ENCODE peak calls at places on chromosomes 7 and 10, in four cellular contexts. G is transverse colon, B is upper lobe of left lung, M is prostate gland. R is an unnamed sample. For H3K4me1, the result is how much of the 10 kb centered on the place peaks cover.

GRCh38 chr10:71629131-71629530 is 90.4 kb downstream of the C10orf105 start:
- DNase-seq in B (no peak), G (no peak), M (no peak), R (no peak)

GRCh38 chr7:51357821-51358220 is 41.2 kb upstream of the COBL start:
- DNase-seq in M (no peak), G (no peak), B (no peak), R (no peak)

GRCh38 chr7:11343818-11344413 is 370.2 kb downstream of the PHF14 start:
- DNase-seq in M (peak), B (no peak), G (no peak), R (no peak)

GRCh38 chr7:47262881-47263280 is 319.0 kb downstream of the TNS3 start:
- DNase-seq in M (no peak), B (no peak), G (no peak), R (no peak)

GRCh38 chr7:159008055-159008405 is 136.6 kb downstream of the VIPR2 start:
- DNase-seq in B (no peak), G (no peak), M (no peak), R (no peak)

GRCh38 chr10:56258991-56259390 is 102.1 kb downstream of the ZWINT start:
- DNase-seq in B (no peak), M (no peak), G (no peak), R (no peak)

GRCh38 chr10:43230909-43231522 is 35.8 kb downstream of the RASGEF1A start:
- DNase-seq in B (no peak), M (no peak), G (peak), R (no peak)

GRCh38 chr7:1742555-1743303 is 72.7 kb downstream of the ELFN1 start:
- DNase-seq in B (no peak), M (peak), G (peak), R (no peak)

GRCh38 chr10:133067152-133068090 is 20.3 kb upstream of the ADGRA1 start:
- DNase-seq in M (no peak), G (no peak), B (no peak), R (no peak)

GRCh38 chr10:51468424-51468823 is 231.0 kb downstream of the CSTF2T start:
- DNase-seq in M (no peak), B (no peak), G (no peak), R (no peak)

GRCh38 chr10:13298748-13299436 is 972 bp downstream of the PHYH start:
- DNase-seq in G (no peak), M (no peak), B (no peak), R (no peak)

GRCh38 chr7:115441033-115441432 is 519.1 kb downstream of the MDFIC start:
- DNase-seq in B (no peak), G (no peak), M (no peak), R (no peak)

GRCh38 chr10:123966896-123967231 is 75.3 kb upstream of the CPXM2 start:
- DNase-seq in M (no peak), B (no peak), G (no peak), R (no peak)

GRCh38 chr10:60417024-60417423 is 27.3 kb upstream of the ANK3 start:
- DNase-seq in B (no peak), G (no peak), M (no peak), R (no peak)

GRCh38 chr10:128150551-128150950 is 24.3 kb upstream of the MKI67 start:
- DNase-seq in G (no peak), B (no peak), M (no peak), R (no peak)

GRCh38 chr10:133144771-133145170 is 15.2 kb upstream of the KNDC1 start:
- DNase-seq in G (no peak), B (peak), M (no peak), R (peak)

GRCh38 chr10:44995581-44995913 is 5.2 kb upstream of the ZNF22 start:
- DNase-seq in B (no peak), G (no peak), M (no peak), R (no peak)

GRCh38 chr7:135768990-135769389 is 20.4 kb upstream of the FAM180A start:
- DNase-seq in B (no peak), G (no peak), M (no peak), R (no peak)

GRCh38 chr10:113666682-113667252 is 2.9 kb upstream of the NRAP start:
- DNase-seq in M (no peak), G (no peak), B (no peak), R (no peak)

GRCh38 chr10:116255931-116256748 is 16.9 kb downstream of the GFRA1 start:
- DNase-seq in G (no peak), B (no peak), M (no peak), R (no peak)

GRCh38 chr10:58784361-58784760 is 271.7 kb downstream of the BICC1 start:
- DNase-seq in G (no peak), M (no peak), B (no peak), R (no peak)

GRCh38 chr7:128033246-128033645 is 2.0 kb upstream of the LRRC4 start:
- DNase-seq in G (no peak), B (no peak), M (no peak), R (no peak)

GRCh38 chr10:124997791-124998623 is 56.1 kb downstream of the ZRANB1 start:
- DNase-seq in B (peak), G (peak), M (no peak), R (no peak)

GRCh38 chr7:17849504-17849903 is 90.8 kb downstream of the SNX13 start:
- DNase-seq in B (no peak), M (no peak), G (no peak), R (no peak)

GRCh38 chr10:131816941-131817700 is 83.7 kb upstream of the PPP2R2D start:
- DNase-seq in B (no peak), G (no peak), M (no peak), R (no peak)

GRCh38 chr10:93386496-93387369 is 95.4 kb downstream of the MYOF start:
- DNase-seq in G (no peak), B (peak), M (no peak), R (no peak)

GRCh38 chr7:50953820-50954219 is 171.1 kb upstream of the GRB10 start:
- DNase-seq in G (no peak), M (no peak), B (no peak), R (no peak)

GRCh38 chr7:70574970-70575799 is 556.8 kb upstream of the GALNT17 start:
- DNase-seq in B (no peak), G (no peak), M (no peak), R (no peak)

GRCh38 chr10:60952846-60953220 is 8.8 kb upstream of the RHOBTB1 start:
- DNase-seq in M (no peak), G (no peak), B (no peak), R (no peak)

GRCh38 chr7:47255441-47255840 is 326.5 kb downstream of the TNS3 start:
- DNase-seq in M (no peak), G (no peak), B (no peak), R (no peak)

GRCh38 chr7:144130730-144131129 is 7.8 kb downstream of the OR2A14 start:
- DNase-seq in M (no peak), G (no peak), B (no peak), R (no peak)

GRCh38 chr7:137508437-137509175 is 165.1 kb upstream of the PTN start:
- DNase-seq in G (no peak), B (no peak), M (no peak), R (no peak)

GRCh38 chr7:12929416-12930140 is 242.1 kb downstream of the ARL4A start:
- DNase-seq in M (no peak), B (no peak), G (no peak), R (no peak)

GRCh38 chr7:151853896-151854807 is 22.8 kb downstream of the PRKAG2 start:
- DNase-seq in M (no peak), B (peak), G (no peak), R (no peak)

GRCh38 chr7:91288208-91288824 is 24.1 kb downstream of the FZD1 start:
- DNase-seq in B (peak), G (peak), M (no peak), R (no peak)

GRCh38 chr10:70578371-70578947 is 24.1 kb downstream of the PRF1 start:
- DNase-seq in G (peak), B (no peak), M (no peak), R (no peak)

GRCh38 chr10:42941245-42941644 is 135.6 kb upstream of the RET start:
- DNase-seq in B (no peak), G (no peak), M (no peak), R (no peak)

GRCh38 chr7:22477262-22477661 is 22.7 kb downstream of the STEAP1B start:
- DNase-seq in M (no peak), B (no peak), G (no peak), R (no peak)

GRCh38 chr10:97196213-97197029 is 10.7 kb upstream of the SLIT1 start:
- DNase-seq in G (peak), B (peak), M (peak), R (no peak)
- H3K4me1 ChIP-seq in G (under half), B (under half), M (under half), R (under half)

DNA sequence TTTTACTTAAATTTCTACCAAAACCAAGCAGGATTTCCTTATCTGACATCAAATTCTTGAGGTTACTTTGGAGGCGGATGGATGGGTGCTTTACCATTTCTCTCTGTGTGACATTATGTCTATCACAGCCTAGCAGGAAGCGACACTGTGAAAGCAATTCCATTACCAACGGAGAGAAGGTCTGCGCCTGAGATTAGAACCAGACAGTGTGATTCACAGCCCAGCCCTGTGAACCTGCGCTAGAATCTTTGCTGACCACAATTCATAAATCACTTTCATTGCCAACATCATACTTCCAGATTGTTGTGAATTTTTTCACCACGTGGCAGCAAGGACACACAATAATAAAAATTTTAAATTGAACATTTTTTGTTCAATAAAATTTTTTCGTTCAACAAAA is 126.5 kb downstream of the CUBN start:
- DNase-seq in G (no peak), B (no peak), M (no peak), R (no peak)
- TF ChIP-seq POLR2AphosphoS5 in G (no peak), B (no peak), M (no peak), R (no peak)

GRCh38 chr10:29691564-29692064 is 56.8 kb upstream of the SVIL start:
- DNase-seq in B (no peak), G (no peak), M (no peak), R (no peak)

GRCh38 chr10:29685506-29685905 is 50.7 kb upstream of the SVIL start:
- DNase-seq in B (no peak), G (no peak), M (no peak), R (no peak)

GRCh38 chr10:29688230-29688634 is 53.5 kb upstream of the SVIL start:
- DNase-seq in B (no peak), M (no peak), G (no peak), R (no peak)

GRCh38 chr10:29689001-29689400 is 54.2 kb upstream of the SVIL start:
- DNase-seq in G (no peak), M (no peak), B (no peak), R (no peak)

DNA sequence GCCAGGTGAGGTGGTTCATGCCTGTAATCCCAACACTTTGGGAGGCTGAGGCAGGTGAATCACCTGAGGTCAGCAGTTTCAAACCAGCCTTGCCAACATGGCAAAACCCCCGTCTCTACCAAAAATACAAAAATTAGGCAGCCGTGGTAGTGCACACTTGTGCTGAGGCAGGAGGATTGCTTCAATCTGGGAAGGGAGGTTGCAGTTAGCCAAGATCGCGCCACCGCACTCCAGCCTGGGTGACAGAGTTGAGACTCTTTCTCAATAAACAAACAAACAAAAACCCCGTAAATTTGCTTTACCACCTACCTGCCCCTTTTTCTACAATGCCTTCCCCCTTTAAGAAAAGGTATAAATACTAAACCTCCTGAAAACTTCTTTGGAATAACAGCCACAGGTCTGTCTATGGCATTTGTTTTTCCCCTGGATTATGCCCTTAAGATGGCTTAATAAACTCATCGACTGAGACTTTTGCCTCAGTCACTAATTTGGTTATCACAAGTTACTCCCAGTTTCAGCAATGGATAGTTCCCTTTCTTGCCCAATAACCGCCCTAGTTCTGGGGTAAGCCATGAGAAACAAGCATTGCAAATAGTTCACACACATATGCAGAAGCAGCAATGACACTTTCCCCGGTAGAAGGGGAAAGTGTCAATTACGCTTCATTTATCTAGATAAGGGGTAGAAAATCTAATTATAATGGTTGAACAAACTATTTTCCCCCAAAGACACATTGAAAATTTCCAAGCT is 52.8 kb upstream of the SVIL start:
- DNase-seq in B (peak), M (no peak), G (no peak), R (no peak)
- H3K27ac ChIP-seq in B (peak), M (no peak), G (peak), R (no peak)

GRCh38 chr7:111090834-111091233 is at the start of gene LRRN3:
- DNase-seq in B (peak), G (no peak), M (no peak), R (no peak)

GRCh38 chr7:111096997-111097396 is 6.1 kb downstream of the LRRN3 start:
- DNase-seq in M (no peak), G (no peak), B (no peak), R (no peak)

GRCh38 chr7:111092406-111093160 is 1.7 kb downstream of the LRRN3 start:
- DNase-seq in B (no peak), G (no peak), M (no peak), R (no peak)

GRCh38 chr7:111091623-111092370 is 870 bp downstream of the LRRN3 start:
- DNase-seq in M (no peak), G (no peak), B (no peak), R (no peak)

GRCh38 chr7:111094387-111094786 is 3.5 kb downstream of the LRRN3 start:
- DNase-seq in G (no peak), M (no peak), B (no peak), R (no peak)
- H3K4me1 ChIP-seq in G (under half), M (under half), B (under half), R (under half)

GRCh38 chr7:55895021-55895420 is 7.8 kb downstream of the ZNF713 start:
- DNase-seq in M (no peak), G (no peak), B (no peak), R (no peak)

GRCh38 chr7:55903985-55904759 is 16.9 kb downstream of the ZNF713 start:
- DNase-seq in G (no peak), M (no peak), B (no peak), R (no peak)

GRCh38 chr7:55893940-55894339 is 6.7 kb downstream of the ZNF713 start:
- DNase-seq in B (no peak), M (no peak), G (no peak), R (no peak)

GRCh38 chr7:55898287-55898686 is 11.0 kb downstream of the ZNF713 start:
- DNase-seq in M (no peak), G (no peak), B (no peak), R (no peak)
- TF ChIP-seq POLR2AphosphoS5 in M (no peak), G (no peak), B (no peak), R (no peak)

GRCh38 chr7:121798896-121799295 is 74.1 kb upstream of the PTPRZ1 start:
- DNase-seq in M (no peak), B (no peak), G (no peak), R (no peak)
- H3K27ac ChIP-seq in M (no peak), B (no peak), G (no peak), R (peak)

GRCh38 chr10:79190740-79191261 is 122.0 kb downstream of the ZMIZ1 start:
- DNase-seq in B (no peak), M (no peak), G (no peak), R (no peak)

GRCh38 chr10:79188154-79188763 is 119.5 kb downstream of the ZMIZ1 start:
- DNase-seq in G (peak), B (peak), M (no peak), R (no peak)

GRCh38 chr10:79191951-79192676 is 123.3 kb downstream of the ZMIZ1 start:
- DNase-seq in M (no peak), B (no peak), G (no peak), R (no peak)

GRCh38 chr10:79187545-79187940 is 118.8 kb downstream of the ZMIZ1 start:
- DNase-seq in G (no peak), M (no peak), B (no peak), R (no peak)

DNA sequence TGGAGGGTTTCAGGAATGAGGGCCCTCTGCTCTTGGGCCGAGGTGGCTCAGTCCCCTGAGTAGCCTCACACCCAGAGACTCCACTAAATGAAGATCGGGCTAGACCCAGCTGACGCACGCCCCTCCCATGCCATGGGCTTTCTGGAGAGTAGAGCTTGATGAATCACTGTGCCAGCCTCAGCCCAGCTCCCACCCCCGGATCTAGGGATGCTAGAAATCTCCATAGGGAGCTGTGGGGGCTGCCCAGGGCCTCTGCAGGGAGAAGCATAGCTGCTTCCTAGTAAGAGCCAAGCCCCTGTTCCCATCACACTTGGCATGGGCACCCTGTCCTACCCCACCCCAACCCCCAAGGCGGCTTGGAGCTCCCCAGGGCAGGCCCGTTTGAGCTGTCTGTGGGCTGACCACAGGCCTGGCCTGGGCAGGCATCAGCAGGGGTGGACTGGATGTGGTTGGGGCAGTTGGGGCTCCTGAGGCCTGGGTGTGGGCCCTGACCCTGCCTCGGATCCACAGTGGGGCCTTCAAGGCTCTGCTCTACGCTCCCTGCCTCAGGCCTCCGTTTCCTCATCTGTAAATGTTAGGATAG is 121.2 kb downstream of the ZMIZ1 start:
- DNase-seq in B (no peak), M (no peak), G (no peak), R (no peak)
- H3K4me1 ChIP-seq in B (half or more), M (under half), G (under half), R (under half)